ENCODE peak calls at places on chromosomes 5 and 9, in five cellular contexts. X is heart right ventricle, B is retinal pigment epithelial cell, A is omental fat pad, C is lower lobe of right lung. W is an unnamed sample.

GRCh38 chr5:35660451-35660850 is 42.8 kb downstream of the SPEF2 start:
- DNase-seq in X (no peak), B (no peak), A (no peak), C (no peak), W (no peak)

GRCh38 chr9:86454701-86455402 is 100.6 kb upstream of the TUT7 start:
- DNase-seq in X (no peak), B (no peak), A (no peak), C (no peak), W (no peak)

GRCh38 chr9:119224431-119224830 is 144.8 kb downstream of the BRINP1 start:
- DNase-seq in X (no peak), B (no peak), A (no peak), C (no peak), W (no peak)

GRCh38 chr9:89883401-89884341 is 278.9 kb downstream of the GADD45G start:
- DNase-seq in X (no peak), B (no peak), A (no peak), C (no peak), W (no peak)

GRCh38 chr5:147935032-147935431 is 28.7 kb upstream of the C5orf46 start:
- DNase-seq in X (no peak), B (peak; percentile 45), A (no peak), C (no peak), W (no peak)

GRCh38 chr5:67942451-67942830 is 273.1 kb upstream of the PIK3R1 start:
- DNase-seq in X (no peak), B (no peak), A (no peak), C (no peak), W (no peak)

GRCh38 chr5:14627270-14627669 is 37.2 kb upstream of the OTULIN start:
- DNase-seq in X (no peak), B (no peak), A (no peak), C (no peak), W (no peak)

GRCh38 chr9:16363073-16363781 is 507.2 kb downstream of the BNC2 start:
- DNase-seq in X (no peak), B (no peak), A (no peak), C (no peak), W (no peak)

GRCh38 chr9:95494416-95495371 is 22.1 kb downstream of the PTCH1 start:
- DNase-seq in X (no peak), B (no peak), A (no peak), C (peak; percentile 54), W (peak; percentile 46)

GRCh38 chr9:18438300-18438925 is 35.5 kb upstream of the ADAMTSL1 start:
- DNase-seq in X (peak; percentile 38), B (no peak), A (no peak), C (peak; percentile 42), W (no peak)
- TF ChIP-seq CTCF in X (peak; percentile 66), B (peak; percentile 42), A (no peak), C (peak; percentile 19), W (no peak)

DNA sequence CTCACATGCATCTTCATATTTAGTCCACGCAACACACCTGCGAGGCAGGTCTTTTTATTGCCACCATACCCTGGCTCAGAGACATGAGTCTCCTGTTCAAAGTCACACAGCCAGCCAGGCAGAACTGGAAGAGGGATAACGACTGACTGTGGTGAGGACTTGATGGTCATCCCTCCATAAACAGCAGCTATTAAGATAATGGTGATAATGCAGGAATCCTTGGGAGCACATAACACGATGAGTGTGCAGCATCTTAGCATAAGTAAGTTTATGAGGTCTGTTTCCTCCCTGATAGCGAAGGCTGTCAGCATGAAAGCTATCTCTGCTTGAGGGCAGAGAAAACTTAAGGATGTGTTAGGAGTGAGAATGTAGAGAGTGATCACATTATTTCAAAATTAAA is 30.9 kb downstream of the KCTD16 start:
- DNase-seq in X (no peak), B (no peak), A (no peak), C (no peak), W (no peak)
- TF ChIP-seq CTCF in X (no peak), B (no peak), A (no peak), C (no peak), W (no peak)

GRCh38 chr5:142145106-142145900 is 36.7 kb downstream of the NDFIP1 start:
- DNase-seq in X (no peak), B (peak; percentile 29), A (peak; percentile 68), C (no peak), W (no peak)

GRCh38 chr5:142143878-142144277 is 35.3 kb downstream of the NDFIP1 start:
- DNase-seq in X (no peak), B (no peak), A (no peak), C (no peak), W (no peak)

GRCh38 chr5:142141463-142141862 is 32.9 kb downstream of the NDFIP1 start:
- DNase-seq in X (no peak), B (no peak), A (no peak), C (no peak), W (no peak)
- TF ChIP-seq CTCF in X (peak; percentile 24), B (no peak), A (no peak), C (no peak), W (no peak)

DNA sequence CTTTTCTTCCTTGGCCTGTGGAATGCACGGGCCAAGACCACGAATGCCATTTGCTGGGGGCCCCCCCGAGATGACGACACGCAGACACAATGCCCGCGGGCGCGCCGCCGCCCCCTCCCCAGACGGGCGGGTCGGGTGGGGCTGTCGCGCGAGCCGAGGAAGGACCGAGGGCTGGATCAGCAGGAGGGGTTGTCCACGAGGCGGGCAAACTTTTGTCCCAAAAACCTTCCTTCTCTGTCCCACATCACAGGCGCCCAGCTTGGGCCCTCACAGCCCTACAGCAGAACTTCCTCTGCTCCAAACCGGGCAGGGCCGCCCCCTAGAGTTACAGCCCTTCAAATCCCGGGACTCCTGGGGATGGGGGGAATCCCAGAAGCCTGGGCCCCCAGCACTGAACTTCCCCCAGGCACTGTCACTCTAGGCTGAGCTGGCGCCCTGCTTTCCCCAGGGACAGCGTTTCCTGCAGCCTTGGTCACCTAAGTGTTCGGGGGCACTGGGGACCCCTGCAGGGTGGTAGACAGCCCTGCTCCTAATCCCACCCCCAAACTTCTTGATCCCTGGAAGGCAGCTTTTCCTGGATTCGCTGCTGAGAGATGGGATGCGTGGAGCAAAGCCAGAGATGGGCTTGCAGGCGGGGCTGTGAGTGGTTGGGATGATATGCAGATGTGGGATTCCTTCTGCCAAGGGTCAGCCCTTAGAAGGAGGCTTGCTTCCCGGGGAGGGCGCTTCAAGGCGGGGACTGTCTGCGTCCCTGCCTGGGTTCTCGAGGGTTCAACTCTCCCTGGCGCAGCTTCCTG is 980 bp downstream of the COL5A1 start:
- DNase-seq in X (peak; percentile 62), B (no peak), A (no peak), C (no peak), W (no peak)
- TF ChIP-seq CTCF in X (peak; percentile 49), B (peak; percentile 34), A (no peak), C (peak; percentile 10), W (no peak)

GRCh38 chr9:93020151-93020550 is 38.4 kb upstream of the SUSD3 start:
- DNase-seq in X (no peak), B (no peak), A (no peak), C (no peak), W (no peak)
- TF ChIP-seq CTCF in X (no peak), B (no peak), A (no peak), C (no peak), W (no peak)

W was measured in activated B cell treated with CpG ODN at 0.5 μM for 24 hours.